ENCODE peak calls at places on chromosome 15, in five cellular contexts. One of them, this sample, is unnamed.

GRCh38 chr15:101121511-101122090 is 130.2 kb downstream of the CHSY1 start:
- DNase-seq in heart left ventricle: peak; percentile 87
- DNase-seq in GM04504: no peak
- DNase-seq in ovary: peak; percentile 81
- DNase-seq in EL: peak; percentile 69
- DNase-seq in this sample: peak; percentile 91

GRCh38 chr15:28001641-28002040 is 97.5 kb downstream of the OCA2 start:
- DNase-seq in heart left ventricle: no peak
- DNase-seq in GM04504: no peak
- DNase-seq in ovary: no peak
- DNase-seq in EL: no peak
- DNase-seq in this sample: no peak

GRCh38 chr15:60464836-60465630 is 13.9 kb downstream of the ICE2 start:
- DNase-seq in heart left ventricle: no peak
- DNase-seq in GM04504: no peak
- DNase-seq in ovary: no peak
- DNase-seq in EL: no peak
- DNase-seq in this sample: no peak

GRCh38 chr15:29631076-29632070 is 190.9 kb downstream of the TJP1 start:
- DNase-seq in heart left ventricle: no peak
- DNase-seq in GM04504: no peak
- DNase-seq in ovary: no peak
- DNase-seq in EL: no peak
- DNase-seq in this sample: no peak

GRCh38 chr15:47824185-47824584 is 106.9 kb downstream of the SEMA6D start:
- DNase-seq in heart left ventricle: no peak
- DNase-seq in GM04504: no peak
- DNase-seq in ovary: no peak
- DNase-seq in EL: no peak
- DNase-seq in this sample: no peak

GRCh38 chr15:31216210-31216911 is 110.3 kb upstream of the KLF13 start:
- DNase-seq in heart left ventricle: peak; percentile 88
- DNase-seq in GM04504: no peak
- DNase-seq in ovary: peak; percentile 85
- DNase-seq in EL: peak; percentile 53
- DNase-seq in this sample: peak; percentile 93

GRCh38 chr15:87924433-87924832 is 332.1 kb downstream of the NTRK3 start:
- DNase-seq in heart left ventricle: no peak
- DNase-seq in GM04504: no peak
- DNase-seq in ovary: no peak
- DNase-seq in EL: no peak
- DNase-seq in this sample: no peak

GRCh38 chr15:68371851-68372250 is 60.1 kb downstream of the ITGA11 start:
- DNase-seq in heart left ventricle: no peak
- DNase-seq in GM04504: no peak
- DNase-seq in ovary: no peak
- DNase-seq in EL: no peak
- DNase-seq in this sample: no peak

GRCh38 chr15:69979269-69979668 is 118.4 kb downstream of the TLE3 start:
- DNase-seq in heart left ventricle: no peak
- DNase-seq in GM04504: no peak
- DNase-seq in ovary: no peak
- DNase-seq in EL: peak; percentile 40
- DNase-seq in this sample: no peak

GRCh38 chr15:73632670-73633058 is 525 bp downstream of the NPTN start:
- DNase-seq in heart left ventricle: peak; percentile 33
- DNase-seq in GM04504: no peak
- DNase-seq in ovary: no peak
- DNase-seq in EL: no peak
- DNase-seq in this sample: peak; percentile 66

GRCh38 chr15:85333132-85333831 is 47.1 kb upstream of the AKAP13 start:
- DNase-seq in heart left ventricle: no peak
- DNase-seq in GM04504: no peak
- DNase-seq in ovary: no peak
- DNase-seq in EL: peak; percentile 86
- DNase-seq in this sample: no peak

GRCh38 chr15:77483426-77483825 is 62.7 kb downstream of the HMG20A start:
- DNase-seq in heart left ventricle: no peak
- DNase-seq in GM04504: no peak
- DNase-seq in ovary: no peak
- DNase-seq in EL: no peak
- DNase-seq in this sample: no peak

GRCh38 chr15:99129644-99130043 is 24.8 kb downstream of the SYNM start:
- DNase-seq in heart left ventricle: no peak
- DNase-seq in GM04504: no peak
- DNase-seq in ovary: no peak
- DNase-seq in EL: no peak
- DNase-seq in this sample: no peak

GRCh38 chr15:63348392-63348791 is 33.3 kb downstream of the CA12 start:
- DNase-seq in heart left ventricle: peak; percentile 63
- DNase-seq in GM04504: peak; percentile 52
- DNase-seq in ovary: peak; percentile 42
- DNase-seq in EL: peak; percentile 70
- DNase-seq in this sample: peak; percentile 88

GRCh38 chr15:82177291-82178010 is 85.1 kb downstream of the EFL1 start:
- DNase-seq in heart left ventricle: no peak
- DNase-seq in GM04504: peak; percentile 53
- DNase-seq in ovary: no peak
- DNase-seq in EL: peak; percentile 70
- DNase-seq in this sample: no peak

GRCh38 chr15:64928626-64929220 is 17.0 kb downstream of the ANKDD1A start:
- DNase-seq in heart left ventricle: no peak
- DNase-seq in GM04504: no peak
- DNase-seq in ovary: no peak
- DNase-seq in EL: no peak
- DNase-seq in this sample: no peak

GRCh38 chr15:96407482-96407881 is 77.0 kb downstream of the NR2F2 start:
- DNase-seq in heart left ventricle: no peak
- DNase-seq in GM04504: no peak
- DNase-seq in ovary: no peak
- DNase-seq in EL: no peak
- DNase-seq in this sample: no peak

GRCh38 chr15:89680282-89680873 is 1.2 kb upstream of the PLIN1 start:
- DNase-seq in heart left ventricle: peak; percentile 65
- DNase-seq in GM04504: peak; percentile 55
- DNase-seq in ovary: peak; percentile 78
- DNase-seq in EL: no peak
- DNase-seq in this sample: no peak

GRCh38 chr15:69926011-69926410 is 171.7 kb downstream of the TLE3 start:
- DNase-seq in heart left ventricle: no peak
- DNase-seq in GM04504: no peak
- DNase-seq in ovary: no peak
- DNase-seq in EL: peak; percentile 72
- DNase-seq in this sample: no peak

GRCh38 chr15:73631915-73632669 is 1.1 kb downstream of the NPTN start:
- DNase-seq in heart left ventricle: peak; percentile 70
- DNase-seq in GM04504: no peak
- DNase-seq in ovary: no peak
- DNase-seq in EL: peak; percentile 61
- DNase-seq in this sample: no peak

GRCh38 chr15:96234109-96234892 is 96.2 kb upstream of the NR2F2 start:
- DNase-seq in heart left ventricle: no peak
- DNase-seq in GM04504: peak; percentile 79
- DNase-seq in ovary: no peak
- DNase-seq in EL: peak; percentile 92
- DNase-seq in this sample: no peak

GRCh38 chr15:35427091-35427490 is 118.9 kb downstream of the DPH6 start:
- DNase-seq in heart left ventricle: no peak
- DNase-seq in GM04504: peak; percentile 59
- DNase-seq in ovary: no peak
- DNase-seq in EL: peak; percentile 81
- DNase-seq in this sample: no peak

GRCh38 chr15:69715205-69715604 is 262.6 kb downstream of the RPLP1 start:
- DNase-seq in heart left ventricle: no peak
- DNase-seq in GM04504: no peak
- DNase-seq in ovary: no peak
- DNase-seq in EL: no peak
- DNase-seq in this sample: no peak

GRCh38 chr15:75104804-75105557 is 81.6 kb downstream of the PPCDC start:
- DNase-seq in heart left ventricle: peak; percentile 52
- DNase-seq in GM04504: peak; percentile 66
- DNase-seq in ovary: no peak
- DNase-seq in EL: peak; percentile 94
- DNase-seq in this sample: peak; percentile 65

GRCh38 chr15:70268698-70269251 is 171.1 kb upstream of the TLE3 start:
- DNase-seq in heart left ventricle: no peak
- DNase-seq in GM04504: no peak
- DNase-seq in ovary: no peak
- DNase-seq in EL: no peak
- DNase-seq in this sample: no peak

GRCh38 chr15:83306561-83306960 is 22.1 kb upstream of the BNC1 start:
- DNase-seq in heart left ventricle: no peak
- DNase-seq in GM04504: no peak
- DNase-seq in ovary: no peak
- DNase-seq in EL: peak; percentile 41
- DNase-seq in this sample: no peak

GRCh38 chr15:71777216-71777943 is 33.0 kb upstream of the NR2E3 start:
- DNase-seq in heart left ventricle: no peak
- DNase-seq in GM04504: no peak
- DNase-seq in ovary: no peak
- DNase-seq in EL: no peak
- DNase-seq in this sample: no peak

GRCh38 chr15:89068325-89068784 is 19.9 kb upstream of the ABHD2 start:
- DNase-seq in heart left ventricle: peak; percentile 30
- DNase-seq in GM04504: peak; percentile 96
- DNase-seq in ovary: no peak
- DNase-seq in EL: peak; percentile 91
- DNase-seq in this sample: peak; percentile 58

GRCh38 chr15:70035719-70036077 is 62.0 kb downstream of the TLE3 start:
- DNase-seq in heart left ventricle: no peak
- DNase-seq in GM04504: no peak
- DNase-seq in ovary: no peak
- DNase-seq in EL: no peak
- DNase-seq in this sample: no peak

GRCh38 chr15:70974004-70974832 is 81.6 kb downstream of the LRRC49 start:
- DNase-seq in heart left ventricle: no peak
- DNase-seq in GM04504: no peak
- DNase-seq in ovary: no peak
- DNase-seq in EL: peak; percentile 64
- DNase-seq in this sample: no peak

GRCh38 chr15:45729146-45729545 is 94.3 kb downstream of the SQOR start:
- DNase-seq in heart left ventricle: no peak
- DNase-seq in GM04504: no peak
- DNase-seq in ovary: no peak
- DNase-seq in EL: peak; percentile 25
- DNase-seq in this sample: no peak

GRCh38 chr15:30929064-30929669 is 25.5 kb downstream of the FAN1 start:
- DNase-seq in heart left ventricle: no peak
- DNase-seq in GM04504: no peak
- DNase-seq in ovary: no peak
- DNase-seq in EL: peak; percentile 13
- DNase-seq in this sample: no peak

GRCh38 chr15:39192979-39193559 is 387.8 kb upstream of the THBS1 start:
- DNase-seq in heart left ventricle: no peak
- DNase-seq in GM04504: no peak
- DNase-seq in ovary: no peak
- DNase-seq in EL: no peak
- DNase-seq in this sample: no peak

GRCh38 chr15:88695046-88695445 is 56.2 kb downstream of the ISG20 start:
- DNase-seq in heart left ventricle: no peak
- DNase-seq in GM04504: no peak
- DNase-seq in ovary: no peak
- DNase-seq in EL: peak; percentile 29
- DNase-seq in this sample: no peak

This sample was measured in aorta.